ENCODE peak calls at places on chromosomes 13 and 19, in nine cellular contexts. T, R, Z, S, L, I, Q, D and G are unnamed samples.

GRCh38 chr13:44022196-44022595 is 142.5 kb downstream of the LACC1 start:
- DNase-seq in Z (no peak), L (no peak), S (no peak), R (no peak), I (no peak), D (no peak), T (peak; percentile 52), Q (no peak), G (no peak)

GRCh38 chr13:50261502-50261901 is 246.3 kb downstream of the KCNRG start:
- DNase-seq in T (no peak), S (no peak), I (no peak), Q (no peak), Z (no peak), D (no peak), R (peak; percentile 12), L (no peak), G (no peak)

GRCh38 chr13:103859952-103860351 is 793.7 kb upstream of the SLC10A2 start:
- DNase-seq in R (no peak), Q (no peak), T (no peak), D (no peak), I (no peak), L (no peak), Z (no peak), S (no peak), G (peak; percentile 7)

GRCh38 chr19:55626350-55626749 is 2.0 kb upstream of the ZNF784 start:
- DNase-seq in T (no peak), L (peak; percentile 54), I (no peak), Z (no peak), D (no peak), Q (no peak), R (no peak), S (no peak), G (no peak)

GRCh38 chr19:1908364-1908678 is 3.1 kb downstream of the ADAT3 start:
- DNase-seq in R (no peak), D (no peak), Q (no peak), S (no peak), I (no peak), L (no peak), Z (no peak), T (no peak), G (no peak)

GRCh38 chr19:55490478-55491436 is 2.5 kb downstream of the SSC5D start:
- DNase-seq in R (no peak), S (no peak), Q (no peak), L (no peak), I (no peak), T (no peak), D (no peak), Z (no peak), G (no peak)

GRCh38 chr19:28396259-28396940 is 816.6 kb downstream of the UQCRFS1 start:
- DNase-seq in Q (no peak), T (no peak), L (no peak), R (no peak), Z (peak; percentile 28), I (no peak), D (no peak), S (no peak), G (no peak)

GRCh38 chr19:703651-704446 is 4.9 kb upstream of the PALM start:
- DNase-seq in I (no peak), R (peak; percentile 28), S (peak; percentile 34), T (peak; percentile 62), D (no peak), Z (peak; percentile 81), L (peak; percentile 62), Q (peak; percentile 34), G (peak; percentile 84)

GRCh38 chr19:6392219-6393073 is 518 bp downstream of the GTF2F1 start:
- DNase-seq in Z (no peak), I (no peak), D (no peak), R (no peak), S (no peak), Q (peak; percentile 9), L (no peak), T (no peak), G (no peak)

GRCh38 chr13:107713314-107713713 is 502.0 kb downstream of the LIG4 start:
- DNase-seq in Q (no peak), L (no peak), Z (no peak), S (no peak), D (no peak), T (no peak), I (no peak), R (no peak), G (no peak)

GRCh38 chr13:112924365-112924764 is 44.6 kb upstream of the MCF2L start:
- DNase-seq in Q (no peak), T (no peak), I (no peak), D (no peak), S (no peak), L (no peak), Z (no peak), R (no peak), G (no peak)

GRCh38 chr13:73090116-73090811 is 31.5 kb downstream of the KLF5 start:
- DNase-seq in S (no peak), Q (peak; percentile 81), T (peak; percentile 69), Z (no peak), L (no peak), R (peak; percentile 87), I (no peak), D (peak; percentile 46), G (peak; percentile 30)

GRCh38 chr13:66644855-66645460 is 585.2 kb downstream of the PCDH9 start:
- DNase-seq in S (no peak), T (no peak), D (no peak), R (no peak), Q (no peak), L (no peak), Z (peak; percentile 24), I (no peak), G (no peak)

GRCh38 chr19:41870401-41870873 is 6.6 kb upstream of the CD79A start:
- DNase-seq in L (no peak), T (no peak), I (no peak), R (no peak), Z (peak; percentile 44), S (no peak), Q (peak; percentile 43), D (no peak), G (no peak)

GRCh38 chr13:72435251-72435650 is 292.2 kb downstream of the MZT1 start:
- DNase-seq in T (no peak), D (no peak), I (no peak), L (no peak), S (no peak), Q (no peak), R (no peak), Z (no peak), G (no peak)

GRCh38 chr13:89066868-89067466 is 1395.8 kb downstream of the SLITRK5 start:
- DNase-seq in D (no peak), Q (no peak), L (no peak), Z (peak; percentile 85), S (no peak), T (peak; percentile 13), R (peak; percentile 61), I (peak; percentile 49), G (peak; percentile 69)

GRCh38 chr19:20422616-20423205 is 142.9 kb downstream of the ZNF737 start:
- DNase-seq in R (no peak), T (no peak), L (no peak), Z (no peak), D (no peak), I (peak; percentile 20), S (no peak), Q (no peak), G (peak; percentile 5)

GRCh38 chr13:88649855-88650254 is 978.7 kb downstream of the SLITRK5 start:
- DNase-seq in S (no peak), Z (no peak), Q (no peak), I (no peak), R (no peak), L (no peak), T (no peak), D (no peak), G (peak; percentile 4)

GRCh38 chr13:113653264-113654174 is 4.5 kb downstream of the ATP4B start:
- DNase-seq in Z (no peak), T (no peak), R (peak; percentile 84), Q (no peak), I (no peak), L (no peak), D (no peak), S (no peak), G (no peak)

GRCh38 chr19:40586611-40587010 is 9.9 kb downstream of the SHKBP1 start:
- DNase-seq in R (no peak), S (no peak), T (no peak), I (no peak), Z (no peak), Q (no peak), D (no peak), L (no peak), G (no peak)

GRCh38 chr13:77980592-77980991 is 62.0 kb upstream of the EDNRB start:
- DNase-seq in D (peak; percentile 25), T (peak; percentile 14), R (no peak), Q (peak; percentile 86), Z (no peak), I (peak; percentile 8), L (no peak), S (no peak), G (no peak)

GRCh38 chr19:1864480-1865171 is 1.2 kb upstream of the KLF16 start:
- DNase-seq in Z (peak; percentile 76), I (peak; percentile 56), D (no peak), Q (peak; percentile 63), T (peak; percentile 76), R (peak; percentile 43), S (no peak), L (peak; percentile 55), G (peak; percentile 78)

GRCh38 chr19:6278740-6279619 is 795 bp downstream of the MLLT1 start:
- DNase-seq in D (no peak), I (no peak), L (no peak), Z (peak; percentile 23), T (peak; percentile 1), R (no peak), S (no peak), Q (no peak), G (peak; percentile 27)

GRCh38 chr13:103983948-103984347 is 917.7 kb upstream of the SLC10A2 start:
- DNase-seq in I (no peak), Z (no peak), Q (no peak), L (no peak), T (no peak), D (no peak), R (no peak), S (no peak), G (no peak)

GRCh38 chr13:71865858-71866172 is 1.2 kb downstream of the DACH1 start:
- DNase-seq in Z (no peak), L (no peak), S (no peak), D (no peak), I (no peak), T (no peak), Q (no peak), R (peak; percentile 62), G (peak; percentile 64)

GRCh38 chr19:33385956-33386355 is 12.4 kb downstream of the CEBPG start:
- DNase-seq in D (no peak), Q (no peak), Z (no peak), S (no peak), R (no peak), T (no peak), L (no peak), I (peak; percentile 42), G (no peak)

GRCh38 chr13:26019881-26020535 is 31.8 kb downstream of the SHISA2 start:
- DNase-seq in L (no peak), Z (no peak), Q (peak; percentile 81), D (peak; percentile 52), S (no peak), I (no peak), T (no peak), R (no peak), G (peak; percentile 58)

GRCh38 chr13:31522431-31522830 is 216.9 kb upstream of the RXFP2 start:
- DNase-seq in L (no peak), S (no peak), D (no peak), Z (no peak), R (no peak), Q (no peak), I (no peak), T (no peak), G (no peak)

GRCh38 chr13:22800726-22801401 is 379.9 kb upstream of the SGCG start:
- DNase-seq in L (no peak), T (no peak), I (peak; percentile 33), R (no peak), Q (peak; percentile 20), S (no peak), D (no peak), Z (no peak), G (peak; percentile 64)

GRCh38 chr19:18833141-18833476 is 1.4 kb downstream of the UPF1 start:
- DNase-seq in R (no peak), I (no peak), Q (peak; percentile 20), L (no peak), D (no peak), T (no peak), S (no peak), Z (peak; percentile 29), G (peak; percentile 28)

GRCh38 chr19:43675906-43676305 is 5.9 kb upstream of the PLAUR start:
- DNase-seq in I (no peak), L (no peak), Q (no peak), Z (no peak), D (no peak), S (no peak), R (no peak), T (no peak), G (no peak)